ENCODE peak calls at places on chromosomes 13 and 19, in seven cellular contexts. O is mesenchymal stem cell, M is H1, Q is IMR-90, J is mesendoderm, A is neuronal stem cell, K is trophoblast cell. G is an unnamed sample.

GRCh38 chr13:49810825-49811526 is 18.5 kb upstream of the KPNA3 start:
- DNase-seq in A (no peak), Q (peak; percentile 83), K (peak; percentile 73), O (peak; percentile 84), M (no peak), J (no peak), G (no peak)

GRCh38 chr13:27336005-27336673 is 65.5 kb downstream of the RASL11A start:
- DNase-seq in K (no peak), A (no peak), J (no peak), Q (peak; percentile 87), M (no peak), O (peak; percentile 70), G (no peak)

GRCh38 chr13:40318366-40318765 is 348.1 kb downstream of the FOXO1 start:
- DNase-seq in Q (no peak), K (no peak), J (no peak), M (no peak), A (no peak), O (no peak), G (no peak)

GRCh38 chr19:47312366-47313006 is 2.8 kb downstream of the C5AR1 start:
- DNase-seq in Q (no peak), O (no peak), K (no peak), J (no peak), A (no peak), M (no peak), G (no peak)

GRCh38 chr19:7799640-7800355 is 30.2 kb upstream of the EVI5L start:
- DNase-seq in J (peak; percentile 80), Q (peak; percentile 81), K (peak; percentile 97), O (peak; percentile 80), A (peak; percentile 79), M (peak; percentile 41), G (peak; percentile 66)

GRCh38 chr13:79870123-79870522 is 389.2 kb downstream of the NDFIP2 start:
- DNase-seq in Q (peak; percentile 28), A (no peak), K (no peak), O (peak; percentile 27), J (peak; percentile 73), M (no peak), G (no peak)

GRCh38 chr13:75685239-75685697 is 49.1 kb downstream of the LMO7 start:
- DNase-seq in A (peak; percentile 6), O (peak; percentile 90), J (peak; percentile 84), Q (peak; percentile 91), M (peak; percentile 39), K (peak; percentile 88), G (peak; percentile 52)

GRCh38 chr13:60398949-60399589 is 2.0 kb downstream of the TDRD3 start:
- DNase-seq in A (no peak), O (peak; percentile 34), K (no peak), Q (peak; percentile 43), J (no peak), M (no peak), G (no peak)

GRCh38 chr19:8306235-8307054 is 1.7 kb downstream of the CD320 start:
- DNase-seq in O (no peak), A (no peak), K (no peak), M (no peak), Q (no peak), J (no peak), G (no peak)

GRCh38 chr19:29089315-29089855 is 123.6 kb downstream of the UQCRFS1 start:
- DNase-seq in M (no peak), J (no peak), K (no peak), Q (no peak), O (no peak), A (no peak), G (no peak)

GRCh38 chr19:29091127-29091526 is 121.8 kb downstream of the UQCRFS1 start:
- DNase-seq in J (peak; percentile 31), Q (no peak), O (no peak), M (no peak), K (no peak), A (no peak), G (no peak)

GRCh38 chr19:29088761-29089160 is 124.2 kb downstream of the UQCRFS1 start:
- DNase-seq in J (no peak), K (no peak), A (no peak), Q (no peak), O (no peak), M (no peak), G (no peak)

GRCh38 chr19:29093553-29093908 is 119.4 kb downstream of the UQCRFS1 start:
- DNase-seq in O (no peak), M (no peak), Q (no peak), A (no peak), K (no peak), J (no peak), G (no peak)

GRCh38 chr19:29092712-29093552 is 120.0 kb downstream of the UQCRFS1 start:
- DNase-seq in A (no peak), K (peak; percentile 95), Q (no peak), M (no peak), J (peak; percentile 22), O (no peak), G (peak; percentile 41)
- H3K79me1 ChIP-seq in A (no peaks in the 10 kb centered on the region), K (no peaks in the 10 kb centered on the region), Q (no peaks in the 10 kb centered on the region), M (no peaks in the 10 kb centered on the region), J (no peaks in the 10 kb centered on the region), O (no peaks in the 10 kb centered on the region), G (no peaks in the 10 kb centered on the region)

GRCh38 chr13:47843005-47843404 is 158.1 kb downstream of the SUCLA2 start:
- DNase-seq in O (no peak), K (no peak), J (no peak), A (no peak), M (no peak), Q (no peak), G (no peak)

GRCh38 chr13:47841131-47841530 is 159.9 kb downstream of the SUCLA2 start:
- DNase-seq in A (no peak), O (no peak), J (no peak), K (no peak), M (no peak), Q (no peak), G (no peak)

GRCh38 chr13:47846886-47847285 is 154.2 kb downstream of the SUCLA2 start:
- DNase-seq in J (no peak), O (peak; percentile 16), Q (no peak), M (no peak), K (peak; percentile 93), A (no peak), G (no peak)

DNA sequence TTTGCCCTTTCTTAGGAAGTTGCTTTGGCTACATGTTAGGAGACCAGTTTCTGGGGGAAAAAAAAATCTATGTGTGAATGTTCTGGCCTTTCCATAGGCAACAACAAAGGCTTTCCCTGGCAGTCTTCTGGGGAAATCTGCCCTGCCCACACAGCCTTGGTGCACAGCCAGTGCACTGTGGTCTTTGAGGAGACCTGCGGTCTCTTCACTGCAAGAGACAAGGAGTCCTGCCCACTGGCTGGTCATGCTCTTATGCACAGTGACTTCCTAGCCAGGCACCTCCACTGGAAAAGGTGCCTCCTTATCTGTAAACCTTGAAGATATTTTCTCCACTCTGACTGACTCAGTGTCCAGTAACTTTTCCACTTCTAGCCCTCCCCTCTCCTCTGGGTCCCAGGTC is 155.1 kb downstream of the SUCLA2 start:
- DNase-seq in Q (no peak), A (no peak), J (no peak), M (no peak), K (peak; percentile 32), O (no peak), G (no peak)
- H3K79me1 ChIP-seq in Q (no peaks in the 10 kb centered on the region), A (no peaks in the 10 kb centered on the region), J (no peaks in the 10 kb centered on the region), M (no peaks in the 10 kb centered on the region), K (no peaks in the 10 kb centered on the region), O (no peaks in the 10 kb centered on the region), G (no peaks in the 10 kb centered on the region)

DNA sequence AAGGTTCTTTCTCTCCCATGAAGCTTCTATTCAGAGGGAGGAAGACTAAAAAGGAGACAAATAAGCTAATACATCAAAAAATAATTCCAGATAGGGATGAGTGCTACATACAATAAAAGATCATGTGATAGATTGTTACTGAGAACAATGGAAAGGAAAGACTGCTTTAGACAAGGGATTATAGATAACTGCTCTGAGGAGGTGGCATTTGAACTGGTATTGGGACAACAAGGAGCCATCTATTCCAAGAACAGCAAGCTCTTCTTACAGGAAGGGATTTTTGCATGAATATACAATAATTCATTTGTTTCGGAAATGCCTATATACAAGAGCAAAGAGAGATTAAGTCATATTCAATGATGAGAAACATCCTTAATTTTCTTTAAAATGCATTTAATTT is 540.5 kb upstream of the KLF12 start:
- DNase-seq in Q (no peak), M (no peak), O (no peak), A (no peak), J (no peak), K (no peak), G (no peak)
- H3K79me1 ChIP-seq in Q (no peaks in the 10 kb centered on the region), M (no peaks in the 10 kb centered on the region), O (no peaks in the 10 kb centered on the region), A (no peaks in the 10 kb centered on the region), J (no peaks in the 10 kb centered on the region), K (no peaks in the 10 kb centered on the region), G (no peaks in the 10 kb centered on the region)

DNA sequence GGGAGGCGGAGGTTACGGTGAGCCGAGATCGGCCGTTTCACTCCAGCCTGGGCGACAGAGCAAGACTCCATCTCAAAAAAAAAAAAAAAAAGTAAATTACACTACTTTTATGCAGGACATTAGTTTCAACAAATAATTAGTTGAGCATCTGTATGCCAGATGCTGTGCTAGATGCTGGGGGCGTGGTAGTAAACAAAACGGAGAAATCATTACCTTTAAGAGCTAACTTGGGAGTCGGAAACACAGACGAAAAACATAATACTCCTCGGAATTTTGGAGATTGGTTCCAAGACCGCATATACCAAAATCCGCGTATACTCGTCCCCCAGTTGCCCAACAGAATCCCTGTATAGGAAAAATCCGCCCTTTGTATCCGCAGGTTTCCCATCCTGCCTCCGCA is 1.3 kb upstream of the DUS3L start:
- DNase-seq in M (no peak), K (no peak), J (no peak), Q (no peak), O (no peak), A (no peak), G (no peak)
- H3K79me1 ChIP-seq in M (peaks cover 5% of the 10 kb centered on the region), K (peaks cover 4% of the 10 kb centered on the region), J (peaks cover 4% of the 10 kb centered on the region), Q (peaks cover 11% of the 10 kb centered on the region), O (peaks cover 23% of the 10 kb centered on the region), A (peaks cover 11% of the 10 kb centered on the region), G (no peaks in the 10 kb centered on the region)

GRCh38 chr19:35273686-35274259 is 5.0 kb downstream of the USF2 start:
- DNase-seq in K (no peak), Q (no peak), M (no peak), O (no peak), J (no peak), A (no peak), G (no peak)

GRCh38 chr19:35278578-35279284 is 3.6 kb upstream of the HAMP start:
- DNase-seq in K (no peak), M (no peak), J (no peak), Q (no peak), O (no peak), A (no peak), G (no peak)

GRCh38 chr19:35274323-35274722 is 5.6 kb downstream of the USF2 start:
- DNase-seq in K (no peak), J (no peak), Q (no peak), M (no peak), A (no peak), O (no peak), G (no peak)

GRCh38 chr19:35279374-35279773 is 3.0 kb upstream of the HAMP start:
- DNase-seq in M (no peak), Q (no peak), O (no peak), A (no peak), J (no peak), K (no peak), G (no peak)

DNA sequence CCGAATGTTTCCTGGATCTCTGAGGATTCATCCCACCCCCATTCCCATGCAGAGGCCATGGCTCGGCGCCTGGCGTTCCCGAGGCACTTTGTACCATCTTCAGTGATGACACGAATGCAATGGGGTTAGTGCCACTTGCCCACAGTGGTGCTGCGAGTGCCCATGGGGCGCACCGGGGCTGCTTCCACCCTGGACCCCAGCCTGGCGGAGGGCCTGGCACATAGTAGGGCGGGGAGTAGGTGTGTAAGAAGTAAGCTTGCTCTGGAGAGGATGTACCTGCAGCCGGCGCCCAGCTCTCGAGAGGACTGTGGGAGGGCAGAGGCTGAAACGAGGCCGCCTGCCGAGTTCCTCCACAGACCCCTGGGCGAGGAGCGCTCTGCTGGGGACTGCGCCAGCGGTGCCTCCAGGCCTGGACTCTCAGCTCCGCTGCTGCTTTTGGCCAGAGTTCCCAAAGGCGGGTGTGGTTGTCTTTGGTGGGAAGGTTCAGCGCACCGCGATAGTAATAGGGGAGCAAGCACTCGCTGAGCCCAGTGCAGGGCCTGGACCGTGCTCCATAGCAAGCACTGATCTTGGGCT is 5.5 kb upstream of the HAMP start:
- DNase-seq in A (no peak), K (no peak), J (no peak), M (no peak), Q (no peak), O (no peak), G (no peak)
- H3K79me1 ChIP-seq in A (peaks cover 1% of the 10 kb centered on the region), K (no peaks in the 10 kb centered on the region), J (no peaks in the 10 kb centered on the region), M (no peaks in the 10 kb centered on the region), Q (peaks cover 9% of the 10 kb centered on the region), O (peaks cover 35% of the 10 kb centered on the region), G (no peaks in the 10 kb centered on the region)